ENCODE peak calls at places on chromosome 11, in five cellular contexts. R is germinal center; D is H7; T is hypothalamus; F is activated CD4-positive, alpha-beta T cell treated with anti-CD3 and anti-CD28 coated beads, Interleukin-2, amount 50 U/mL, for 1 hour. P is an unnamed sample.

GRCh38 chr11:126861796-126862195 is 138.8 kb downstream of the KIRREL3 start:
- DNase-seq in R (no peak), D (no peak), T (no peak), F (no peak), P (no peak)

GRCh38 chr11:123608945-123609344 is 45.5 kb downstream of the SCN3B start:
- DNase-seq in R (no peak), D (no peak), T (no peak), F (no peak), P (no peak)

GRCh38 chr11:103949781-103950180 is 86.7 kb upstream of the DDI1 start:
- DNase-seq in R (no peak), D (no peak), T (no peak), F (no peak), P (no peak)

GRCh38 chr11:128289048-128289447 is 298.3 kb downstream of the ETS1 start:
- DNase-seq in R (no peak), D (no peak), T (no peak), F (no peak), P (no peak)

GRCh38 chr11:269146-269890 is 8.9 kb upstream of the NLRP6 start:
- DNase-seq in R (peak), D (peak), T (no peak), F (no peak), P (no peak)

GRCh38 chr11:88169881-88170280 is 5.4 kb downstream of the RAB38 start:
- DNase-seq in R (no peak), D (no peak), T (no peak), F (no peak), P (no peak)

GRCh38 chr11:29713831-29714320 is 303.0 kb downstream of the KCNA4 start:
- DNase-seq in R (no peak), D (no peak), T (no peak), F (no peak), P (no peak)

GRCh38 chr11:117535201-117535869 is 207.7 kb downstream of the CEP164 start:
- DNase-seq in R (no peak), D (no peak), T (peak), F (no peak), P (no peak)

GRCh38 chr11:61332266-61332822 is 561 bp downstream of the DDB1 start:
- DNase-seq in R (peak), D (peak), T (no peak), F (no peak), P (peak)

GRCh38 chr11:81644239-81644840 is 1089.3 kb downstream of the FAM181B start:
- DNase-seq in R (peak), D (peak), T (peak), F (no peak), P (peak)

GRCh38 chr11:80987161-80987560 is 1546.3 kb upstream of the TENM4 start:
- DNase-seq in R (no peak), D (no peak), T (no peak), F (no peak), P (no peak)

GRCh38 chr11:17432041-17432440 is 43.6 kb upstream of the KCNJ11 start:
- DNase-seq in R (no peak), D (no peak), T (peak), F (no peak), P (no peak)

GRCh38 chr11:48900131-48900800 is 83.4 kb downstream of the TRIM51G start:
- DNase-seq in R (no peak), D (no peak), T (no peak), F (no peak), P (no peak)

GRCh38 chr11:27158763-27159679 is 118.4 kb downstream of the BBOX1 start:
- DNase-seq in R (peak), D (peak), T (peak), F (no peak), P (peak)

GRCh38 chr11:71145368-71145767 is 107.0 kb downstream of the SHANK2 start:
- DNase-seq in R (no peak), D (no peak), T (no peak), F (no peak), P (no peak)

GRCh38 chr11:125517116-125517804 is 21.2 kb upstream of the FEZ1 start:
- DNase-seq in R (no peak), D (peak), T (peak), F (no peak), P (peak)

GRCh38 chr11:68503281-68503687 is 42.7 kb downstream of the PPP6R3 start:
- DNase-seq in R (no peak), D (no peak), T (no peak), F (no peak), P (peak)

GRCh38 chr11:61911701-61912529 is 5.5 kb downstream of the RAB3IL1 start:
- DNase-seq in R (no peak), D (peak), T (no peak), F (no peak), P (no peak)

GRCh38 chr11:109347304-109347703 is 74.7 kb upstream of the C11orf87 start:
- DNase-seq in R (no peak), D (no peak), T (no peak), F (no peak), P (no peak)

GRCh38 chr11:10838906-10839305 is 18.9 kb downstream of the ZBED5 start:
- DNase-seq in R (no peak), D (no peak), T (no peak), F (no peak), P (no peak)

GRCh38 chr11:58392741-58393140 is 13.9 kb downstream of the OR5B3 start:
- DNase-seq in R (no peak), D (no peak), T (no peak), F (no peak), P (no peak)

GRCh38 chr11:64583296-64584262 is 7.4 kb upstream of the SLC22A12 start:
- DNase-seq in R (no peak), D (peak), T (no peak), F (no peak), P (no peak)

GRCh38 chr11:44627911-44628729 is 62.7 kb downstream of the CD82 start:
- DNase-seq in R (no peak), D (peak), T (peak), F (no peak), P (no peak)

GRCh38 chr11:84291996-84292395 is 1005.8 kb upstream of the CCDC90B start:
- DNase-seq in R (no peak), D (no peak), T (no peak), F (no peak), P (no peak)

GRCh38 chr11:110059706-110060430 is 33.3 kb upstream of the ZC3H12C start:
- DNase-seq in R (no peak), D (no peak), T (no peak), F (no peak), P (peak)

GRCh38 chr11:16587670-16588069 is 150.8 kb upstream of the C11orf58 start:
- DNase-seq in R (no peak), D (no peak), T (no peak), F (no peak), P (no peak)

P was measured in hepatic stellate cell.